ENCODE peak calls at places on chromosome 9, in eight cellular contexts. S is activated CD8-positive, alpha-beta memory T cell treated with anti-CD3 and anti-CD28 coated beads for 48 hours; I is mucosa of descending colon; D is DMS153; Y is lower lobe of right lung; B is fibroblast of lung; L is activated CD4-positive, alpha-beta T cell treated with anti-CD3 and anti-CD28 coated beads for 48 hours; P is sciatic nerve. W is an unnamed sample.

GRCh38 chr9:119370816-119371215 is 1.6 kb upstream of the BRINP1 start:
- DNase-seq in S (no peak), I (peak; percentile 67), D (no peak), Y (no peak), B (peak; percentile 28), L (peak; percentile 25), P (peak; percentile 60), W (no peak)

GRCh38 chr9:33818832-33819500 is 2.0 kb downstream of the UBE2R2 start:
- DNase-seq in S (no peak), I (no peak), D (no peak), Y (no peak), B (peak; percentile 63), L (no peak), P (no peak), W (no peak)

GRCh38 chr9:17462869-17463464 is 115.9 kb upstream of the SH3GL2 start:
- DNase-seq in S (no peak), I (peak; percentile 77), D (peak; percentile 9), Y (no peak), B (peak; percentile 48), L (peak; percentile 19), P (no peak), W (peak; percentile 18)

GRCh38 chr9:13948037-13948436 is 365.9 kb downstream of the NFIB start:
- DNase-seq in S (no peak), I (no peak), D (no peak), Y (no peak), B (peak; percentile 41), L (no peak), P (no peak), W (no peak)

GRCh38 chr9:125233678-125234077 is 7.5 kb downstream of the HSPA5 start:
- DNase-seq in S (no peak), I (no peak), D (no peak), Y (no peak), B (peak; percentile 99), L (no peak), P (no peak), W (no peak)

GRCh38 chr9:96175001-96175400 is 127.0 kb downstream of the HSD17B3 start:
- DNase-seq in S (no peak), I (no peak), D (no peak), Y (no peak), B (no peak), L (no peak), P (no peak), W (no peak)

GRCh38 chr9:134388976-134389375 is 62.7 kb downstream of the RXRA start:
- DNase-seq in S (no peak), I (no peak), D (no peak), Y (no peak), B (no peak), L (no peak), P (no peak), W (no peak)

GRCh38 chr9:102479191-102479590 is 515.9 kb upstream of the CYLC2 start:
- DNase-seq in S (no peak), I (no peak), D (no peak), Y (no peak), B (no peak), L (no peak), P (no peak), W (no peak)

GRCh38 chr9:111301195-111301594 is 28.8 kb downstream of the OR2K2 start:
- DNase-seq in S (no peak), I (no peak), D (no peak), Y (no peak), B (peak; percentile 38), L (no peak), P (no peak), W (no peak)

GRCh38 chr9:131410051-131410491 is 16.2 kb downstream of the PRRC2B start:
- DNase-seq in S (no peak), I (no peak), D (no peak), Y (no peak), B (peak; percentile 55), L (peak; percentile 33), P (no peak), W (no peak)

GRCh38 chr9:81609782-81610738 is 79.3 kb downstream of the TLE1 start:
- DNase-seq in S (no peak), I (no peak), D (no peak), Y (no peak), B (peak; percentile 73), L (no peak), P (no peak), W (no peak)

W was measured in NCI-H2029.